ENCODE peak calls at places on chromosome 20, in five cellular contexts. W is OCI-LY7, H is GM23248, K is hepatocyte, E is HCT116. N is an unnamed sample.

GRCh38 chr20:36093025-36093803 is 61.3 kb upstream of the EPB41L1 start:
- DNase-seq in W (no peak), H (peak), K (peak), E (no peak), N (no peak)

GRCh38 chr20:29878777-29879442 is 1378.6 kb upstream of the DEFB115 start:
- DNase-seq in W (no peak), H (no peak), K (no peak), E (no peak), N (no peak)

GRCh38 chr20:33653900-33654596 is 8.1 kb upstream of the C20orf144 start:
- DNase-seq in W (no peak), H (no peak), K (peak), E (no peak), N (no peak)

GRCh38 chr20:34110025-34111013 is 1.7 kb downstream of the EIF2S2 start:
- DNase-seq in W (peak), H (peak), K (no peak), E (no peak), N (peak)

GRCh38 chr20:8150591-8150990 is 18.5 kb downstream of the PLCB1 start:
- DNase-seq in W (no peak), H (peak), K (no peak), E (no peak), N (no peak)

GRCh38 chr20:33964431-33964830 is 29.3 kb upstream of the RALY start:
- DNase-seq in W (no peak), H (no peak), K (no peak), E (no peak), N (no peak)

GRCh38 chr20:35320396-35321126 is 28.3 kb upstream of the FAM83C start:
- DNase-seq in W (no peak), H (peak), K (peak), E (peak), N (no peak)

GRCh38 chr20:44271915-44272663 is 25.0 kb downstream of the GDAP1L1 start:
- DNase-seq in W (no peak), H (no peak), K (no peak), E (no peak), N (no peak)

GRCh38 chr20:9491324-9491723 is 23.1 kb upstream of the LAMP5 start:
- DNase-seq in W (no peak), H (no peak), K (no peak), E (no peak), N (no peak)

GRCh38 chr20:62624719-62625455 is 17.4 kb upstream of the SLCO4A1 start:
- DNase-seq in W (no peak), H (no peak), K (no peak), E (no peak), N (no peak)

DNA sequence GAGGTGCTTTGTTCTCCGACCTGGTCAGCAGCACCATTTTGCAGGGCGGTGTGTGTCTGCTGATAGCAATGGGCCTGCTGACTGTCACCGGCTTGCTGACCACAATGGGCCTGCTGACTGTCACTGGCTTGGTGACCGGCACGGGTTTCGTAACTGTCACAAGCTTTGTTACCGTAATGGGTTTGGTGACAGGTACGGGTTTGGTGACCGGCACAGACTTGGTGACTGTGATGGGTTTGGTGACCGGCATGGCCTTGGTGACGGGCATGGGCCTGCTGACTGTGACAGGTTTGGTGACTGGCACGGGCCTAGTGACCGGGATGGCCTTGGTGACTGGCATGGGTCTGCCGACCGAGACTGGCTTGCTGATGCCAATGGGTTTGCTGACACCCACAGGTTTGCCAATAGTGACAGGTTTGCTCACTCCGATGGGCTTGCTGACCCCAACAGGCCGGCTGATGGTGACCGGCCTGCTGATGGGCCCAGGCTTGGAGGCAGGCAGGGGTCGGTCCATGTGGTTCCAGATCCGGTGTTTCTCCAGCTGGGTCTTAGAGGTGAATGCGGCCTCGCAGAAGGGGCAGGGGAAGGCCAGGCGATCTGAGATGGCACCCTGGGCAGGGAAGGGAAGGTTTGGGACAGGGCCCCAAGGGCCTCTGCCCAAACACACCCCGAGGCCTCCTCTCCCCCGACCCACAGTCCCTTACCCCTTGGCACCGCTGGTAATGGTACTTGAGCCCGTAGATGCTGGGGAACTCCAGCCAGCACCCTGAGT is 3.4 kb downstream of the ZNF512B start:
- DNase-seq in W (no peak), H (no peak), K (no peak), E (no peak), N (no peak)
- TF ChIP-seq EZH2phosphoT487 in W (no peak), H (no peak), K (no peak), E (no peak), N (no peak)

DNA sequence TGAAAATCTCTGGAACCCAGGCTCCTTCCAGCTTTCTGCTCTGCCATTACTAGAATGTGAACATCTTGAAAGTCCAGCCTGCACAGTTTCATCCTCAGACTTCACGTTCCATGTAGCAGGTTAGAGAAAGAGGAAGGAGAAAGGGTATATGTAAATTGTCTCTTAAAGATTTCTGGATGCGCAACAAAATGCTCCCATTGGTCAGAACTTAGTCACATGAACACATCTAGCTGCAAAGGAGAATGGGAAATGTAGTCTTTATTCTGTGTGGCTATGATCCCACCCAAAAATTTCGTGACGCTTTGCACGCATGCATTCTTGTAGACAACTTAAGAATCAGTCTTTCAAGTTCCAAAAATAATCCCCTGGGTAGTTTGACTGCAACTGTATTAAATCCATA is 46.4 kb upstream of the CHD6 start:
- DNase-seq in W (peak), H (peak), K (no peak), E (peak), N (peak)
- H3K4me3 ChIP-seq in W (peak), H (no peak), K (no peak), E (no peak), N (peak)

DNA sequence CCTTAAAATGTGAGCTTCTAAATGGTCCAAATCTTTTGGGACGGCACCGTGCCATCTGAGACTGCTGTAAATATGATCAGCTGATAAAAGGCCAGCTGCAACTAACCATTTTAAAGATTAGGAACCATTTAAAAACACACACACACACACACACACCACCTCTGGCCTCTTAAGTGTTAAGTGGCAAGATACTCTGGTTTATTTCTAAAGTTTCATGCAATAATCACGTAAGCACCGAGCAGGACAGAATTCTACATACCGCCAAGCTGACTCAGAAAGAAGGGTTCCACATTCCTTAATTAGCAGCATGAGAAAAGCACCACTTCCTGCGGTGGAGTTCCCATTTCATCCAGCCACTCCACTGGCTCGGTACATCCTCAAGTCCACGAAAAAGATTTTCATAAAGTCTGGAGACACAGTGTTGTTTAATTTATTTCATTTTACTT is 17.8 kb upstream of the ZNF217 start:
- DNase-seq in W (peak), H (peak), K (peak), E (peak), N (peak)
- TF ChIP-seq EZH2phosphoT487 in W (no peak), H (no peak), K (no peak), E (no peak), N (no peak)

GRCh38 chr20:59938696-59939051 is 1.4 kb downstream of the PPP1R3D start:
- DNase-seq in W (no peak), H (peak), K (no peak), E (no peak), N (no peak)

GRCh38 chr20:59937150-59937549 is 3.0 kb downstream of the PPP1R3D start:
- DNase-seq in W (no peak), H (peak), K (no peak), E (no peak), N (no peak)

GRCh38 chr20:59939052-59939878 is 840 bp downstream of the PPP1R3D start:
- DNase-seq in W (no peak), H (no peak), K (peak), E (no peak), N (no peak)

GRCh38 chr20:59939879-59940128 is 301 bp downstream of the PPP1R3D start:
- DNase-seq in W (no peak), H (peak), K (no peak), E (no peak), N (no peak)

GRCh38 chr20:59938221-59938620 is 1.9 kb downstream of the PPP1R3D start:
- DNase-seq in W (no peak), H (peak), K (no peak), E (no peak), N (no peak)
- H3K4me3 ChIP-seq in W (peak), H (peak), K (no peak), E (no peak), N (no peak)

DNA sequence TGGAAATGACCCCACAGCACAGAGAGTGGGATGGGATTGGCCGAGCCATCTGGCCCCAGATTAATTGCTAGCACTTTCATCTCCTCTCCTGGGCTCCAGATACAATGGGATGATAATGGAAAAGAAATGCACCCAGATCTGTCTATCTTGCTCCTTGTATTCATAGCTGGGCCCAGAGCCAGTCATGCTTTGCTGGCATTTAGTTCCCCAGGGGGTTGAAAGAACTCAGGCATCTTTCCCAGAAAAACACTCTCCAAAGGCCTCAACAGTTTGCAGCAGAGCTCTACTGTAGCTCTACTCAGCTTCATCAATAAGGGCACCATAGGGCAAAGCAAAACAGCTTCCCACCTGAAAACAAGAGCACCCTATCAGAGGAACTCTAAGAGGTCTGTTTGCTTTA is 116.0 kb upstream of the FOXA2 start:
- DNase-seq in W (no peak), H (peak), K (no peak), E (no peak), N (no peak)
- TF ChIP-seq EZH2phosphoT487 in W (no peak), H (no peak), K (no peak), E (no peak), N (no peak)

DNA sequence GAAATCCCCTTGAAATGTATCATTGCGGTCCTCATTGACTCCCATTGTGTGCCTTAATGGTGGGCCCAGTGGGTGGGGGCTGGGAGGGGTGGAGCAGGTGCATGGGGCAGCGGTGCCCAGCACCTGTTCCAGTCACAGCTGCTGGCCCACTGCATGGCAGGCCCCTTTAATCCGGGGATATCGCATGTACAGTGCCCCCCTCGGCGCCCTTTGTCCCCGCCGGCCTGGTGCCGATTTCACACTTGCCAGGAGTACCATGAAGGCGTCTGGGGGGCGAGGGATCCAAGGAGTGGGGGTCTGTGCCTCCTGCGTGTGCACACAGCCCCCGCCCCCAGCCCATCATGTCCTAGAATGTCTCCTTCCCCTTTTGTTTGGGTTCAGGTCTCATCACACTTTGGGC is 2.8 kb downstream of the SNAI1 start:
- DNase-seq in W (no peak), H (no peak), K (no peak), E (no peak), N (no peak)
- H3K4me3 ChIP-seq in W (no peak), H (peak), K (peak), E (no peak), N (no peak)

DNA sequence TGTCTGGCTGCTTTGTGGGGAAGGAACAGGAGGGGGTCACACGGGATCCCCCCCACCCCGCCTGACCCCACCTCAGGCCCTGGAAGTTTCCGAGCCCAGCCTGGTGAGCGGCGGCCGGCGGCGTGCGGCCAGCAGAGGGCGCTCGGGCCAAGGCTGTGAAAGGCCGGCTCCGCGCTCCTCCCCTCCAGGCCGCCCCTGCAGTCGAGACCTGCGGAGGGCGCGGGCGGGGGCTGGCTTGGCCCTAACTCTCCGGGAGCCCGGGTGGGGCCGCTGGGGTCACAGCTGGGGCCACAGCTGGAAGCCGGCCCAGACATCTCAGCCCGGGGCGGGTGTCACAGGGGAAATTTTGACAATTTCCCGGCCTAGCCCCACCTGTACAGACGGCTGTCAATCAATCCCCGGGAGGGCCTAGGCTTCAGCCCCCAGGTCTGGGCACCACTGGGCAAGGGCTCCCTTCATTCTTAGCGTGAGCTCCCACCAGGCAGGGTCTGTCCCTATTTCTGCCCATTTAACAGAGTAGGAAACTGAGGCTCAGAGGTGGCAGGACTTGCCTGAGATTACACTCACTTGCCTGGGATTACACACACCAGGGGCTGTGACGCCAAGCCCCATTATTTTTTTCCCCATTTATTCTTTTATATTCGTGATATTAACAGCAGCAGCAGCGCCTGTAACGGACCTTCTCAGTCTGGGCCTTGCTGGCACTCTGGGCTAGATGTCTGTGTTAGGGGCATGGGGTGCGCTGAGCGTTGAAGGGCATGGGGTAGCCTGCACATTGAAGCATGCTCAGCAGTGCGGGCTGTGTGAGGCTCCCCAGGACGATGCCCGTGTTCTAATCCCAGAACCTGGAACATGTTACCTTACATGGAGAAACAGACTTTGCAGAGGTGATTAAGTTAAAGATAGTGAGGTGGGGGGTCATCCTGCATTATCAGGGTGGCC is 23.0 kb downstream of the ZBP1 start:
- DNase-seq in W (peak), H (peak), K (peak), E (peak), N (peak)
- TF ChIP-seq EZH2phosphoT487 in W (no peak), H (no peak), K (no peak), E (no peak), N (no peak)

DNA sequence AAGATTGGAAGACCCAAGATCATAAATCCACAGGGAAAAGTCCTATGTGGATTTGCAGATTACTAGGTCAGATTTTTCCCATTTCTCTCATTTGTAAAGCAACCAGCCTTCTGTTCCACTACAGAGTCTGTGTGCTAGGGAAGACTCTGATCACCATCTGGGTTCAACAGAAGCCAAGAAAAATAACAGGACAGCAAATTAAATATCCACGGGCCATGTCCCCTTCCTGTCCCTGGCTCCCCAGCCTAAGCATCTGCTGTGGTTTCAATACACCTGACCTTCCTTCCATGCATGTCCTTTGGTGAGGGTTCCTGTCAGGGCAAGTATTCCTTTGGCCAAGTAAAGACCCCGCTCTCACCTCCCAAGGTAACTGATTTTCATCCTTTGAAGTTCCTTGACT is 558.8 kb downstream of the KIF16B start:
- DNase-seq in W (no peak), H (no peak), K (no peak), E (no peak), N (no peak)
- H3K4me3 ChIP-seq in W (no peak), H (no peak), K (no peak), E (no peak), N (no peak)

GRCh38 chr20:51985013-51985415 is 182.7 kb upstream of the SALL4 start:
- DNase-seq in W (no peak), H (peak), K (peak), E (peak), N (no peak)
- TF ChIP-seq EZH2phosphoT487 in W (no peak), H (no peak), K (no peak), E (no peak), N (no peak)